ENCODE peak calls at places on chromosomes 13 and 19, in nine cellular contexts. E, M, O, P, A, Z, V, U and I are unnamed samples.

GRCh38 chr13:20870829-20871228 is 31.7 kb downstream of the XPO4 start:
- DNase-seq in E (no peak), M (no peak), O (no peak), P (no peak), A (no peak), Z (no peak), V (no peak), U (no peak), I (no peak)

GRCh38 chr13:61413572-61413971 is 2.1 kb downstream of the PCDH20 start:
- DNase-seq in E (peak), M (no peak), O (no peak), P (no peak), A (no peak), Z (no peak), V (no peak), U (no peak), I (no peak)

GRCh38 chr19:32570081-32570785 is 10.8 kb upstream of the PDCD5 start:
- DNase-seq in E (peak), M (peak), O (peak), P (no peak), A (peak), Z (peak), V (peak), U (peak), I (peak)

GRCh38 chr13:98466634-98467236 is 110.2 kb downstream of the STK24 start:
- DNase-seq in E (no peak), M (peak), O (no peak), P (no peak), A (peak), Z (peak), V (peak), U (no peak), I (peak)

GRCh38 chr13:21333186-21333585 is 125.9 kb downstream of the ZDHHC20 start:
- DNase-seq in E (no peak), M (no peak), O (no peak), P (no peak), A (no peak), Z (no peak), V (no peak), U (no peak), I (no peak)

GRCh38 chr19:48663667-48664066 is 9.2 kb downstream of the NTN5 start:
- DNase-seq in E (no peak), M (no peak), O (no peak), P (no peak), A (no peak), Z (no peak), V (no peak), U (no peak), I (no peak)

GRCh38 chr13:46934749-46935148 is 37.9 kb upstream of the HTR2A start:
- DNase-seq in E (no peak), M (no peak), O (no peak), P (no peak), A (no peak), Z (no peak), V (no peak), U (no peak), I (no peak)

GRCh38 chr19:11152318-11153062 is 3.1 kb downstream of the SPC24 start:
- DNase-seq in E (no peak), M (peak), O (no peak), P (no peak), A (peak), Z (peak), V (peak), U (no peak), I (peak)